ENCODE peak calls at places on chromosome 1, in eight cellular contexts. H is stomach, S is endothelial cell of umbilical vein, Y is body of pancreas, Z is IMR-90, C is suprapubic skin, A is ovary, K is vagina. N is an unnamed sample.

GRCh38 chr1:43531453-43531905 is 796 bp downstream of the PTPRF start:
- DNase-seq in H (no peak), S (peak), Y (peak), Z (no peak), C (no peak), A (peak), K (no peak), N (no peak)

GRCh38 chr1:207309775-207310273 is 11.7 kb upstream of the CD55 start:
- DNase-seq in H (no peak), S (peak), Y (peak), Z (peak), C (no peak), A (peak), K (no peak), N (no peak)

GRCh38 chr1:151287767-151288500 is 5.8 kb downstream of the ZNF687 start:
- DNase-seq in H (no peak), S (no peak), Y (no peak), Z (no peak), C (no peak), A (no peak), K (no peak), N (no peak)

GRCh38 chr1:229892515-229893117 is 174.4 kb upstream of the GALNT2 start:
- DNase-seq in H (no peak), S (no peak), Y (no peak), Z (no peak), C (no peak), A (no peak), K (no peak), N (no peak)

GRCh38 chr1:48916121-48917069 is 139.7 kb upstream of the BEND5 start:
- DNase-seq in H (no peak), S (peak), Y (peak), Z (peak), C (no peak), A (no peak), K (no peak), N (no peak)

GRCh38 chr1:54287176-54287650 is 87.2 kb downstream of the MRPL37 start:
- DNase-seq in H (peak), S (peak), Y (peak), Z (peak), C (peak), A (peak), K (peak), N (peak)

GRCh38 chr1:17661546-17662157 is 93.5 kb upstream of the ACTL8 start:
- DNase-seq in H (peak), S (peak), Y (peak), Z (peak), C (no peak), A (peak), K (no peak), N (peak)

GRCh38 chr1:11920239-11920903 is 5.9 kb downstream of the KIAA2013 start:
- DNase-seq in H (peak), S (no peak), Y (peak), Z (no peak), C (no peak), A (no peak), K (no peak), N (no peak)

GRCh38 chr1:159181328-159182024 is 10.1 kb downstream of the CADM3 start:
- DNase-seq in H (no peak), S (no peak), Y (no peak), Z (no peak), C (no peak), A (no peak), K (no peak), N (no peak)

GRCh38 chr1:231196307-231196706 is 34.4 kb downstream of the TRIM67 start:
- DNase-seq in H (no peak), S (no peak), Y (no peak), Z (no peak), C (no peak), A (no peak), K (no peak), N (no peak)

GRCh38 chr1:16063226-16063829 is 10.1 kb downstream of the FAM131C start:
- DNase-seq in H (no peak), S (no peak), Y (no peak), Z (no peak), C (no peak), A (no peak), K (no peak), N (no peak)

GRCh38 chr1:196209265-196209664 is 399.0 kb downstream of the KCNT2 start:
- DNase-seq in H (no peak), S (no peak), Y (no peak), Z (no peak), C (no peak), A (no peak), K (no peak), N (no peak)

GRCh38 chr1:63902844-63903589 is 129.2 kb downstream of the ROR1 start:
- DNase-seq in H (peak), S (no peak), Y (peak), Z (peak), C (no peak), A (peak), K (no peak), N (peak)

GRCh38 chr1:17043676-17044075 is 10.2 kb downstream of the SDHB start:
- DNase-seq in H (no peak), S (no peak), Y (no peak), Z (no peak), C (no peak), A (no peak), K (no peak), N (no peak)

GRCh38 chr1:44808938-44809917 is 905 bp downstream of the BTBD19 start:
- DNase-seq in H (peak), S (peak), Y (peak), Z (peak), C (peak), A (peak), K (no peak), N (peak)

GRCh38 chr1:216458807-216459206 is 35.6 kb upstream of the USH2A start:
- DNase-seq in H (no peak), S (no peak), Y (no peak), Z (no peak), C (no peak), A (no peak), K (no peak), N (no peak)

GRCh38 chr1:35298464-35298863 is 30.0 kb downstream of the ZMYM4 start:
- DNase-seq in H (peak), S (peak), Y (peak), Z (peak), C (no peak), A (no peak), K (no peak), N (peak)

GRCh38 chr1:229579101-229579651 is 20.7 kb upstream of the ABCB10 start:
- DNase-seq in H (no peak), S (peak), Y (peak), Z (peak), C (no peak), A (peak), K (no peak), N (peak)

GRCh38 chr1:104706631-104707147 is 957.0 kb downstream of the AMY1C start:
- DNase-seq in H (no peak), S (no peak), Y (no peak), Z (no peak), C (no peak), A (no peak), K (no peak), N (no peak)

GRCh38 chr1:192766009-192766625 is 42.7 kb upstream of the RGS2 start:
- DNase-seq in H (no peak), S (no peak), Y (no peak), Z (peak), C (no peak), A (no peak), K (no peak), N (no peak)

GRCh38 chr1:11229178-11229577 is 33.2 kb downstream of the MTOR start:
- DNase-seq in H (no peak), S (no peak), Y (no peak), Z (no peak), C (no peak), A (no peak), K (no peak), N (no peak)

GRCh38 chr1:69246721-69247120 is 321.0 kb upstream of the LRRC7 start:
- DNase-seq in H (no peak), S (no peak), Y (no peak), Z (no peak), C (no peak), A (no peak), K (no peak), N (no peak)

GRCh38 chr1:25034736-25035522 is 104.9 kb upstream of the RUNX3 start:
- DNase-seq in H (no peak), S (no peak), Y (no peak), Z (no peak), C (no peak), A (no peak), K (no peak), N (no peak)

GRCh38 chr1:203691454-203691853 is 64.8 kb downstream of the ATP2B4 start:
- DNase-seq in H (no peak), S (no peak), Y (no peak), Z (no peak), C (no peak), A (no peak), K (no peak), N (no peak)

GRCh38 chr1:214213136-214213535 is 67.8 kb upstream of the SMYD2 start:
- DNase-seq in H (no peak), S (no peak), Y (no peak), Z (peak), C (no peak), A (no peak), K (no peak), N (no peak)

GRCh38 chr1:100398648-100399047 is 46.3 kb downstream of the CDC14A start:
- DNase-seq in H (no peak), S (no peak), Y (no peak), Z (no peak), C (no peak), A (no peak), K (no peak), N (no peak)

GRCh38 chr1:210786546-210786945 is 347.4 kb downstream of the KCNH1 start:
- DNase-seq in H (no peak), S (no peak), Y (no peak), Z (no peak), C (no peak), A (no peak), K (no peak), N (no peak)

GRCh38 chr1:41485605-41486004 is 1.1 kb upstream of the EDN2 start:
- DNase-seq in H (no peak), S (peak), Y (no peak), Z (peak), C (no peak), A (peak), K (no peak), N (no peak)

GRCh38 chr1:118184737-118185082 is 318 bp downstream of the SPAG17 start:
- DNase-seq in H (no peak), S (no peak), Y (no peak), Z (no peak), C (no peak), A (no peak), K (no peak), N (no peak)

GRCh38 chr1:24914226-24915069 is 15.6 kb downstream of the RUNX3 start:
- DNase-seq in H (no peak), S (no peak), Y (no peak), Z (peak), C (peak), A (peak), K (no peak), N (no peak)

GRCh38 chr1:43719063-43719462 is 11.7 kb downstream of the ST3GAL3 start:
- DNase-seq in H (no peak), S (no peak), Y (no peak), Z (peak), C (no peak), A (no peak), K (no peak), N (peak)

GRCh38 chr1:154607084-154607747 is 770 bp downstream of the ADAR start:
- DNase-seq in H (no peak), S (peak), Y (peak), Z (peak), C (no peak), A (no peak), K (no peak), N (no peak)

GRCh38 chr1:74010206-74010605 is 187.8 kb downstream of the LRRIQ3 start:
- DNase-seq in H (no peak), S (no peak), Y (no peak), Z (no peak), C (no peak), A (no peak), K (no peak), N (no peak)

GRCh38 chr1:218171302-218171893 is 113.7 kb upstream of the RRP15 start:
- DNase-seq in H (no peak), S (peak), Y (no peak), Z (peak), C (no peak), A (no peak), K (no peak), N (no peak)

GRCh38 chr1:212030936-212031528 is 4.3 kb downstream of the INTS7 start:
- DNase-seq in H (no peak), S (peak), Y (no peak), Z (peak), C (no peak), A (no peak), K (no peak), N (no peak)

GRCh38 chr1:41683681-41684500 is 199.4 kb upstream of the EDN2 start:
- DNase-seq in H (no peak), S (peak), Y (peak), Z (peak), C (no peak), A (no peak), K (no peak), N (no peak)

GRCh38 chr1:119279441-119280415 is 88.9 kb upstream of the HAO2 start:
- DNase-seq in H (no peak), S (peak), Y (no peak), Z (peak), C (no peak), A (no peak), K (no peak), N (peak)

GRCh38 chr1:160178731-160179130 is 11.6 kb upstream of the CASQ1 start:
- DNase-seq in H (no peak), S (no peak), Y (no peak), Z (no peak), C (no peak), A (no peak), K (no peak), N (no peak)

GRCh38 chr1:90027281-90027680 is 32.4 kb downstream of the ZNF326 start:
- DNase-seq in H (no peak), S (no peak), Y (no peak), Z (no peak), C (no peak), A (no peak), K (no peak), N (no peak)
- TF ChIP-seq POLR2A in H (no peak), S (no peak), Y (no peak), Z (no peak), C (no peak), A (no peak), K (no peak), N (no peak)

GRCh38 chr1:233253231-233254038 is 42.1 kb downstream of the PCNX2 start:
- DNase-seq in H (no peak), S (no peak), Y (no peak), Z (no peak), C (no peak), A (no peak), K (no peak), N (no peak)
- H3K4me3 ChIP-seq in H (no peak), S (no peak), Y (no peak), Z (no peak), C (no peak), A (no peak), K (no peak), N (no peak)

DNA sequence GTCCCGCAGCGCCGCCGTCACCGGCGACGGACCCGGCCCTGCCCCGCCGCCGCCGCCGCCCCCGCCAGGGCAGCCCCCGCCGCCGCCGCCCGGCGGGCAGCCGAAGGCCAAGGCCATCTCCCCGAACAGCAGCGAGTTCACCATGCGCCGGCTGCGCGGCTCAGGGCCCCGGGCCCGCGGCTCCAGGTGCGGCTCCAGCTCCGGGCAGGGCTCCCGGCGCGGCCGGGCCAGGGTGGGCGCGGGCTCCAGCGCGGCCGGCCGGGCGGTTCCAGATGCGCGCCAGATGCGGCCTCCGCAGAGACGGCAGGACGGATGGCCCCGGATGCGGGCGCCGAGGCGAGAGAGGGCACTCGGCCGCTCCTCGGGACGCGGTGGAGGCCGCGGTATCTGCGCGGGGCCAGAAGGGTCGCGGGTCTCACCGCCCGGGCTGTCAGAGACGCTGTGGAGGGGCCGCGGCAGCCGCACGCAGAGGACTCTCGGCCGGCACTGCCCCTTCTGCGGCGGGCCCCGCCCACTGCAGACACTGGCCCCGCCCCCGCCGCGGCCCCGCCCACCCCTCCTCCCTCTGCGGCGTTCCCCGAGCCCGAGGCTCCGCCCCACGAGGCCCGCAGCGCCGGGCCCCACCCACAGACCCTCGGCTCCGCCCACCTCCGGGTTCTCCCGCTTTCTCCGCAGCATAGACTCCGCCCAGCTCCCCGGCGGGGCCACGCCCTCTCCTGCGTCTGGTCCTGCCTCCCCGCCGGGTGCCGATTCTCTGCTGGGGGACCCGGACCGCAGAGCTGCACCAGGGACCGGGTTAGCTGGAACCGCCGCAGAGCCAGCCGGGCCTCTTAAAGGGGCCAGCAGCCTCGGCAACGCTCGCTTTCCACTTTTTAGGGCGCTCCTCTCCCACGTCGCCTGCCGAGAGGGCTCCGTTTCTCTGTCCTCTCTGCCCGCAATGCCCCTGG is at the start of gene IFFO2:
- DNase-seq in H (peak), S (peak), Y (peak), Z (peak), C (peak), A (peak), K (peak), N (peak)
- TF ChIP-seq POLR2A in H (no peak), S (peak), Y (peak), Z (peak), C (peak), A (peak), K (peak), N (peak)

GRCh38 chr1:201170533-201171062 is 16.3 kb upstream of the TMEM9 start:
- DNase-seq in H (peak), S (peak), Y (peak), Z (peak), C (peak), A (peak), K (peak), N (peak)
- H3K4me3 ChIP-seq in H (peak), S (peak), Y (no peak), Z (peak), C (peak), A (peak), K (peak), N (peak)

DNA sequence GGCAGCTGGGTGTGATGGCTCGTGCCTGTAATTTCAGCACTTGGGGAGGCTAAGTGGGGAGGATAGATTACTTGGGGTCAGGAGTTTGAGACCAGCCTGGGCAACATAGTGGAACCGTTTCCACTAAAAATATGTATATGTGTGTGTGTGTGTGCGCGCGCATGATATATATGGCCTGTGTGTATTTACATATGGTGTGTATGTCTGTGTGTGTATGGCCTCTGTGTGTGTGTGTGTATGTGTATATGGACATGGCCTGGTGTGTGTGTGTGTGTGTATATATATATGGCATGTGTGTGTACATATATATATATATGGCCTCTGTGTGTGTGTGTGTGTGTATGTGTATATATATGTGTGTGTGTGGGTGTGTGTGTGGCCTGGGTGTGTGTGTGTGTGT is 16.0 kb upstream of the SLC2A7 start:
- DNase-seq in H (no peak), S (no peak), Y (no peak), Z (no peak), C (no peak), A (no peak), K (no peak), N (no peak)
- TF ChIP-seq POLR2A in H (no peak), S (no peak), Y (no peak), Z (no peak), C (no peak), A (no peak), K (no peak), N (no peak)

GRCh38 chr1:165392634-165393571 is 36.4 kb upstream of the LMX1A start:
- DNase-seq in H (peak), S (peak), Y (peak), Z (peak), C (peak), A (peak), K (peak), N (peak)
- H3K4me3 ChIP-seq in H (peak), S (no peak), Y (no peak), Z (no peak), C (peak), A (no peak), K (peak), N (no peak)

GRCh38 chr1:169894424-169895145 is 889 bp upstream of the SCYL3 start:
- DNase-seq in H (no peak), S (no peak), Y (no peak), Z (no peak), C (no peak), A (no peak), K (no peak), N (no peak)

GRCh38 chr1:169896013-169896412 is 2.3 kb upstream of the SCYL3 start:
- DNase-seq in H (no peak), S (no peak), Y (no peak), Z (no peak), C (no peak), A (no peak), K (no peak), N (no peak)

GRCh38 chr1:169892819-169893644 is 664 bp downstream of the SCYL3 start:
- DNase-seq in H (no peak), S (peak), Y (peak), Z (peak), C (peak), A (peak), K (no peak), N (no peak)

GRCh38 chr1:169892176-169892818 is 1.4 kb downstream of the SCYL3 start:
- DNase-seq in H (no peak), S (no peak), Y (peak), Z (no peak), C (no peak), A (no peak), K (no peak), N (no peak)

GRCh38 chr1:169893645-169894423 is at the start of gene SCYL3:
- DNase-seq in H (peak), S (peak), Y (peak), Z (peak), C (peak), A (peak), K (peak), N (peak)
- TF ChIP-seq POLR2A in H (peak), S (peak), Y (peak), Z (peak), C (no peak), A (peak), K (no peak), N (peak)